ENCODE peak calls at places on chromosomes 13 and 19, in six cellular contexts. S, T, F, P, E and O are unnamed samples.

GRCh38 chr19:10286803-10287737 is at the start of gene ICAM4:
- DNase-seq in S (no peak), P (peak; percentile 42), F (peak; percentile 77), T (peak; percentile 80), E (no peak), O (peak; percentile 51)

GRCh38 chr13:20848944-20849343 is 53.6 kb downstream of the XPO4 start:
- DNase-seq in S (no peak), P (no peak), E (no peak), T (no peak), F (no peak), O (no peak)

GRCh38 chr13:26186995-26187394 is 35.1 kb downstream of the RNF6 start:
- DNase-seq in T (no peak), F (peak; percentile 31), E (no peak), S (no peak), P (peak; percentile 15), O (peak; percentile 33)

GRCh38 chr13:77022341-77022740 is 4.6 kb downstream of the FBXL3 start:
- DNase-seq in S (no peak), F (no peak), E (no peak), P (no peak), T (no peak), O (no peak)

GRCh38 chr19:47381653-47382279 is 32.7 kb downstream of the DHX34 start:
- DNase-seq in S (no peak), E (no peak), F (no peak), T (no peak), P (no peak), O (no peak)

GRCh38 chr13:106532111-106532929 is 3.1 kb downstream of the EFNB2 start:
- DNase-seq in T (no peak), E (no peak), P (no peak), F (no peak), S (no peak), O (no peak)

GRCh38 chr13:79904581-79904980 is 423.6 kb downstream of the NDFIP2 start:
- DNase-seq in T (no peak), S (no peak), E (no peak), F (no peak), P (no peak), O (no peak)

GRCh38 chr13:40152145-40152544 is 496.7 kb downstream of the COG6 start:
- DNase-seq in S (no peak), E (no peak), P (peak; percentile 46), F (no peak), T (no peak), O (peak; percentile 31)

GRCh38 chr19:41064974-41065569 is 23.2 kb upstream of the CYP2A13 start:
- DNase-seq in F (no peak), T (no peak), P (no peak), S (no peak), E (no peak), O (no peak)

GRCh38 chr19:391726-392374 is 17.1 kb downstream of the C2CD4C start:
- DNase-seq in T (no peak), E (no peak), S (no peak), P (no peak), F (no peak), O (no peak)

GRCh38 chr19:22622901-22623840 is 11.0 kb upstream of the ZNF492 start:
- DNase-seq in E (peak; percentile 43), F (peak; percentile 84), P (peak; percentile 28), S (peak; percentile 29), T (no peak), O (no peak)

GRCh38 chr13:81773263-81773662 is 1432.3 kb upstream of the SPRY2 start:
- DNase-seq in P (no peak), S (no peak), T (no peak), F (no peak), E (no peak), O (no peak)

GRCh38 chr19:31280266-31281006 is 68.8 kb downstream of the TSHZ3 start:
- DNase-seq in S (no peak), F (peak; percentile 6), T (no peak), P (no peak), E (no peak), O (no peak)

GRCh38 chr19:5789886-5790572 is 934 bp downstream of the DUS3L start:
- DNase-seq in S (peak; percentile 34), T (no peak), E (no peak), F (peak; percentile 52), P (no peak), O (no peak)

GRCh38 chr13:24153347-24153746 is 7.2 kb upstream of the SPATA13 start:
- DNase-seq in T (no peak), S (no peak), F (no peak), E (no peak), P (no peak), O (peak; percentile 38)

GRCh38 chr19:9407827-9408226 is 27.5 kb downstream of the ZNF266 start:
- DNase-seq in T (no peak), F (no peak), S (no peak), P (no peak), E (no peak), O (no peak)

GRCh38 chr19:1400281-1401137 is 833 bp downstream of the GAMT start:
- DNase-seq in E (no peak), T (no peak), S (no peak), P (peak; percentile 88), F (no peak), O (peak; percentile 69)

GRCh38 chr19:10112037-10112751 is 701 bp downstream of the P2RY11 start:
- DNase-seq in E (no peak), P (no peak), T (no peak), S (no peak), F (no peak), O (peak; percentile 39)

GRCh38 chr13:69324109-69324886 is 783.3 kb upstream of the ATXN8OS start:
- DNase-seq in S (no peak), T (no peak), E (no peak), F (no peak), P (no peak), O (no peak)
- TF ChIP-seq CTCF in S (no peak), T (no peak), E (no peak), F (no peak), P (peak; percentile 16), O (no peak)

GRCh38 chr13:73708393-73708985 is 425.7 kb downstream of the KLF12 start:
- DNase-seq in E (peak; percentile 17), F (peak; percentile 28), P (peak; percentile 57), T (no peak), S (peak; percentile 24), O (peak; percentile 19)
- TF ChIP-seq POLR2A in E (no peak), F (no peak), P (no peak), T (no peak), S (no peak), O (no peak)

DNA sequence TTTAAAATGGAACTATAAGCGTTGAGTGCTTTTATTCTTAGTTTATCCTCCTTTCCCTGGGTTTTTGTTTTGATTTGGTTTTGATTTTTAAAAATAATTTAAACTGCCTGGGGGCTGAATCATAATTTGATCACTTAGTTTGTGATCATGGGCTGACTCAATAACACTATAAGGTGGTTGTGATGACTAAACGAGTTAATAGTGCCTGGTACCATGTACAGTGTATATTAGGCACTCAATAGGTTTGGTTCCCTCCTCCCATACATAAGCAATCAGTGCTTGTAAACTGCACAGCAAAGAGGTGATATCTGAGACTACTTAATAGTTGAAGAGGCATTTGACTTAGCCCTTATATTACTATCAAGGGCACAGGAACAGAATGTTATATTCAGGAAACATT is 200.9 kb upstream of the RFC3 start:
- DNase-seq in S (no peak), P (no peak), T (no peak), F (no peak), E (no peak), O (no peak)
- H3K4me3 ChIP-seq in S (no peak overlapping the region), P (no peak overlapping the region), T (no peak overlapping the region), F (no peak overlapping the region), E (no peak overlapping the region), O (no peak overlapping the region)

GRCh38 chr13:50990540-50991506 is 81.2 kb downstream of the RNASEH2B start:
- DNase-seq in T (no peak), E (peak; percentile 49), S (no peak), F (peak; percentile 47), P (peak; percentile 17), O (peak; percentile 54)

GRCh38 chr13:50993371-50993770 is 83.8 kb downstream of the RNASEH2B start:
- DNase-seq in F (no peak), S (no peak), T (no peak), E (no peak), P (no peak), O (no peak)

GRCh38 chr13:50990050-50990449 is 80.5 kb downstream of the RNASEH2B start:
- DNase-seq in S (no peak), E (no peak), P (no peak), T (no peak), F (no peak), O (no peak)

GRCh38 chr13:50991624-50992610 is 82.3 kb downstream of the RNASEH2B start:
- DNase-seq in S (no peak), E (no peak), P (no peak), F (no peak), T (no peak), O (no peak)

GRCh38 chr13:50989476-50989875 is 79.9 kb downstream of the RNASEH2B start:
- DNase-seq in P (no peak), S (no peak), T (no peak), F (no peak), E (peak; percentile 37), O (no peak)
- TF ChIP-seq CTCF in P (no peak), S (no peak), T (peak; percentile 53), F (no peak), E (peak; percentile 30), O (no peak)

GRCh38 chr13:114314074-114314912 is at the start of gene CHAMP1:
- DNase-seq in F (peak; percentile 96), P (peak; percentile 95), E (peak; percentile 91), S (peak; percentile 91), T (peak; percentile 92), O (peak; percentile 96)
- TF ChIP-seq POLR2A in F (peak; percentile 84), P (peak; percentile 79), E (peak; percentile 82), S (no peak), T (no peak), O (peak; percentile 90)

GRCh38 chr19:18603958-18604819 is 2.4 kb downstream of the CRLF1 start:
- DNase-seq in P (no peak), E (no peak), T (peak; percentile 62), S (no peak), F (no peak), O (no peak)
- H3K4me3 ChIP-seq in P (no peak overlapping the region), E (no peak overlapping the region), T (peak overlapping the region; percentile 1), S (peak overlapping the region; percentile 20), F (no peak overlapping the region), O (no peak overlapping the region)

GRCh38 chr13:110216403-110217041 is 90.4 kb downstream of the COL4A1 start:
- DNase-seq in S (no peak), P (no peak), T (no peak), E (no peak), F (no peak), O (peak; percentile 77)

GRCh38 chr13:110214637-110215036 is 92.3 kb downstream of the COL4A1 start:
- DNase-seq in E (no peak), S (no peak), T (no peak), F (no peak), P (no peak), O (no peak)

GRCh38 chr13:110217811-110218210 is 89.1 kb downstream of the COL4A1 start:
- DNase-seq in P (no peak), F (no peak), T (no peak), E (no peak), S (no peak), O (no peak)

GRCh38 chr13:110215606-110216005 is 91.4 kb downstream of the COL4A1 start:
- DNase-seq in E (no peak), F (no peak), T (no peak), P (no peak), S (no peak), O (no peak)

GRCh38 chr13:110216006-110216402 is 91.0 kb downstream of the COL4A1 start:
- DNase-seq in F (no peak), T (no peak), P (no peak), E (no peak), S (no peak), O (no peak)
- TF ChIP-seq CTCF in F (no peak), T (no peak), P (no peak), E (no peak), S (no peak), O (no peak)